ENCODE peak calls at places on chromosomes 12 and 14, in nine cellular contexts. One of them, this sample, is unnamed.

GRCh38 chr14:56487761-56488160 is 91.8 kb upstream of the TMEM260 start:
- DNase-seq in lower leg skin: no peak
- DNase-seq in anterior cingulate cortex: no peak
- DNase-seq in HEK293T: no peak
- DNase-seq in GM03348: no peak
- DNase-seq in activated naive CD4-positive, alpha-beta T cell: no peak
- DNase-seq in tibial nerve: no peak
- DNase-seq in MCF 10A: peak; percentile 33
- DNase-seq in stimulated activated CD4-positive, alpha-beta T cell treated with anti-CD3 and anti-CD28 coated beads, Interleukin-2, amount 100 ng/mL, for 48 hours: no peak
- DNase-seq in this sample: peak; percentile 71

GRCh38 chr12:68137278-68137930 is 22.1 kb downstream of the IFNG start:
- DNase-seq in stimulated activated CD4-positive, alpha-beta T cell treated with anti-CD3 and anti-CD28 coated beads, Interleukin-2, amount 100 ng/mL, for 48 hours: no peak
- DNase-seq in GM03348: no peak
- DNase-seq in HEK293T: no peak
- DNase-seq in activated naive CD4-positive, alpha-beta T cell: no peak
- DNase-seq in tibial nerve: no peak
- DNase-seq in MCF 10A: no peak
- DNase-seq in lower leg skin: no peak
- DNase-seq in anterior cingulate cortex: no peak
- DNase-seq in this sample: no peak

GRCh38 chr12:127239781-127240180 is 1027.2 kb upstream of the TMEM132C start:
- DNase-seq in HEK293T: no peak
- DNase-seq in activated naive CD4-positive, alpha-beta T cell: no peak
- DNase-seq in stimulated activated CD4-positive, alpha-beta T cell treated with anti-CD3 and anti-CD28 coated beads, Interleukin-2, amount 100 ng/mL, for 48 hours: no peak
- DNase-seq in GM03348: no peak
- DNase-seq in anterior cingulate cortex: no peak
- DNase-seq in MCF 10A: peak; percentile 29
- DNase-seq in lower leg skin: no peak
- DNase-seq in tibial nerve: no peak
- DNase-seq in this sample: no peak

GRCh38 chr14:67820428-67820881 is 876 bp downstream of the RAD51B start:
- DNase-seq in stimulated activated CD4-positive, alpha-beta T cell treated with anti-CD3 and anti-CD28 coated beads, Interleukin-2, amount 100 ng/mL, for 48 hours: no peak
- DNase-seq in anterior cingulate cortex: no peak
- DNase-seq in tibial nerve: no peak
- DNase-seq in activated naive CD4-positive, alpha-beta T cell: no peak
- DNase-seq in MCF 10A: peak; percentile 13
- DNase-seq in GM03348: no peak
- DNase-seq in lower leg skin: no peak
- DNase-seq in HEK293T: peak; percentile 37
- DNase-seq in this sample: peak; percentile 46

GRCh38 chr12:89883630-89884364 is 175.2 kb upstream of the ATP2B1 start:
- DNase-seq in lower leg skin: no peak
- DNase-seq in HEK293T: no peak
- DNase-seq in GM03348: peak; percentile 10
- DNase-seq in stimulated activated CD4-positive, alpha-beta T cell treated with anti-CD3 and anti-CD28 coated beads, Interleukin-2, amount 100 ng/mL, for 48 hours: no peak
- DNase-seq in anterior cingulate cortex: no peak
- DNase-seq in activated naive CD4-positive, alpha-beta T cell: no peak
- DNase-seq in MCF 10A: peak; percentile 7
- DNase-seq in tibial nerve: no peak
- DNase-seq in this sample: peak; percentile 28

GRCh38 chr12:39125580-39125979 is 220.2 kb upstream of the CPNE8 start:
- DNase-seq in MCF 10A: peak; percentile 11
- DNase-seq in GM03348: no peak
- DNase-seq in stimulated activated CD4-positive, alpha-beta T cell treated with anti-CD3 and anti-CD28 coated beads, Interleukin-2, amount 100 ng/mL, for 48 hours: no peak
- DNase-seq in activated naive CD4-positive, alpha-beta T cell: no peak
- DNase-seq in tibial nerve: no peak
- DNase-seq in HEK293T: no peak
- DNase-seq in lower leg skin: no peak
- DNase-seq in anterior cingulate cortex: no peak
- DNase-seq in this sample: no peak

GRCh38 chr12:44875417-44875953 is 630 bp downstream of the NELL2 start:
- DNase-seq in MCF 10A: no peak
- DNase-seq in HEK293T: peak; percentile 32
- DNase-seq in anterior cingulate cortex: no peak
- DNase-seq in GM03348: peak; percentile 14
- DNase-seq in lower leg skin: no peak
- DNase-seq in tibial nerve: no peak
- DNase-seq in stimulated activated CD4-positive, alpha-beta T cell treated with anti-CD3 and anti-CD28 coated beads, Interleukin-2, amount 100 ng/mL, for 48 hours: no peak
- DNase-seq in activated naive CD4-positive, alpha-beta T cell: no peak
- DNase-seq in this sample: peak; percentile 15

GRCh38 chr12:81992461-81992860 is 233.3 kb upstream of the PPFIA2 start:
- DNase-seq in tibial nerve: peak; percentile 26
- DNase-seq in lower leg skin: no peak
- DNase-seq in stimulated activated CD4-positive, alpha-beta T cell treated with anti-CD3 and anti-CD28 coated beads, Interleukin-2, amount 100 ng/mL, for 48 hours: peak; percentile 1
- DNase-seq in activated naive CD4-positive, alpha-beta T cell: no peak
- DNase-seq in GM03348: no peak
- DNase-seq in HEK293T: peak; percentile 38
- DNase-seq in anterior cingulate cortex: peak; percentile 8
- DNase-seq in MCF 10A: peak; percentile 17
- DNase-seq in this sample: no peak

GRCh38 chr12:90741611-90742010 is 213.4 kb downstream of the CCER1 start:
- DNase-seq in HEK293T: no peak
- DNase-seq in GM03348: peak; percentile 2
- DNase-seq in lower leg skin: no peak
- DNase-seq in stimulated activated CD4-positive, alpha-beta T cell treated with anti-CD3 and anti-CD28 coated beads, Interleukin-2, amount 100 ng/mL, for 48 hours: no peak
- DNase-seq in tibial nerve: no peak
- DNase-seq in anterior cingulate cortex: no peak
- DNase-seq in MCF 10A: no peak
- DNase-seq in activated naive CD4-positive, alpha-beta T cell: no peak
- DNase-seq in this sample: peak; percentile 56

GRCh38 chr12:45553204-45553603 is 176.3 kb upstream of the ARID2 start:
- DNase-seq in GM03348: no peak
- DNase-seq in MCF 10A: peak; percentile 22
- DNase-seq in activated naive CD4-positive, alpha-beta T cell: no peak
- DNase-seq in lower leg skin: no peak
- DNase-seq in anterior cingulate cortex: no peak
- DNase-seq in stimulated activated CD4-positive, alpha-beta T cell treated with anti-CD3 and anti-CD28 coated beads, Interleukin-2, amount 100 ng/mL, for 48 hours: no peak
- DNase-seq in HEK293T: no peak
- DNase-seq in tibial nerve: no peak
- DNase-seq in this sample: peak; percentile 39

GRCh38 chr12:69951108-69951507 is 126.1 kb downstream of the MYRFL start:
- DNase-seq in GM03348: no peak
- DNase-seq in activated naive CD4-positive, alpha-beta T cell: no peak
- DNase-seq in lower leg skin: no peak
- DNase-seq in HEK293T: no peak
- DNase-seq in MCF 10A: no peak
- DNase-seq in stimulated activated CD4-positive, alpha-beta T cell treated with anti-CD3 and anti-CD28 coated beads, Interleukin-2, amount 100 ng/mL, for 48 hours: no peak
- DNase-seq in anterior cingulate cortex: no peak
- DNase-seq in tibial nerve: no peak
- DNase-seq in this sample: no peak

GRCh38 chr12:54369597-54370217 is 5.4 kb upstream of the GPR84 start:
- DNase-seq in GM03348: no peak
- DNase-seq in activated naive CD4-positive, alpha-beta T cell: no peak
- DNase-seq in anterior cingulate cortex: no peak
- DNase-seq in lower leg skin: no peak
- DNase-seq in HEK293T: no peak
- DNase-seq in stimulated activated CD4-positive, alpha-beta T cell treated with anti-CD3 and anti-CD28 coated beads, Interleukin-2, amount 100 ng/mL, for 48 hours: no peak
- DNase-seq in tibial nerve: no peak
- DNase-seq in MCF 10A: no peak
- DNase-seq in this sample: no peak

GRCh38 chr14:99244299-99244959 is 27.6 kb downstream of the BCL11B start:
- DNase-seq in tibial nerve: no peak
- DNase-seq in anterior cingulate cortex: no peak
- DNase-seq in HEK293T: no peak
- DNase-seq in stimulated activated CD4-positive, alpha-beta T cell treated with anti-CD3 and anti-CD28 coated beads, Interleukin-2, amount 100 ng/mL, for 48 hours: no peak
- DNase-seq in GM03348: no peak
- DNase-seq in activated naive CD4-positive, alpha-beta T cell: no peak
- DNase-seq in MCF 10A: no peak
- DNase-seq in lower leg skin: no peak
- DNase-seq in this sample: no peak

GRCh38 chr12:68667286-68667685 is 19.5 kb upstream of the NUP107 start:
- DNase-seq in activated naive CD4-positive, alpha-beta T cell: no peak
- DNase-seq in stimulated activated CD4-positive, alpha-beta T cell treated with anti-CD3 and anti-CD28 coated beads, Interleukin-2, amount 100 ng/mL, for 48 hours: no peak
- DNase-seq in anterior cingulate cortex: no peak
- DNase-seq in MCF 10A: no peak
- DNase-seq in GM03348: no peak
- DNase-seq in tibial nerve: no peak
- DNase-seq in lower leg skin: no peak
- DNase-seq in HEK293T: no peak
- DNase-seq in this sample: no peak

GRCh38 chr12:65593206-65593833 is 231.0 kb upstream of the HMGA2 start:
- DNase-seq in stimulated activated CD4-positive, alpha-beta T cell treated with anti-CD3 and anti-CD28 coated beads, Interleukin-2, amount 100 ng/mL, for 48 hours: no peak
- DNase-seq in anterior cingulate cortex: no peak
- DNase-seq in lower leg skin: no peak
- DNase-seq in MCF 10A: no peak
- DNase-seq in GM03348: no peak
- DNase-seq in tibial nerve: no peak
- DNase-seq in activated naive CD4-positive, alpha-beta T cell: no peak
- DNase-seq in HEK293T: no peak
- DNase-seq in this sample: peak; percentile 52

GRCh38 chr14:21455592-21455911 is 371 bp downstream of the CHD8 start:
- DNase-seq in tibial nerve: no peak
- DNase-seq in lower leg skin: no peak
- DNase-seq in stimulated activated CD4-positive, alpha-beta T cell treated with anti-CD3 and anti-CD28 coated beads, Interleukin-2, amount 100 ng/mL, for 48 hours: no peak
- DNase-seq in HEK293T: no peak
- DNase-seq in MCF 10A: no peak
- DNase-seq in anterior cingulate cortex: no peak
- DNase-seq in activated naive CD4-positive, alpha-beta T cell: no peak
- DNase-seq in GM03348: peak; percentile 46
- DNase-seq in this sample: peak; percentile 56

GRCh38 chr12:126784328-126784921 is 1482.5 kb upstream of the TMEM132C start:
- DNase-seq in HEK293T: peak; percentile 22
- DNase-seq in MCF 10A: peak; percentile 64
- DNase-seq in GM03348: peak; percentile 66
- DNase-seq in stimulated activated CD4-positive, alpha-beta T cell treated with anti-CD3 and anti-CD28 coated beads, Interleukin-2, amount 100 ng/mL, for 48 hours: peak; percentile 29
- DNase-seq in lower leg skin: no peak
- DNase-seq in tibial nerve: no peak
- DNase-seq in anterior cingulate cortex: no peak
- DNase-seq in activated naive CD4-positive, alpha-beta T cell: no peak
- DNase-seq in this sample: no peak

GRCh38 chr12:101051901-101052550 is 158.0 kb downstream of the SLC5A8 start:
- DNase-seq in stimulated activated CD4-positive, alpha-beta T cell treated with anti-CD3 and anti-CD28 coated beads, Interleukin-2, amount 100 ng/mL, for 48 hours: no peak
- DNase-seq in anterior cingulate cortex: no peak
- DNase-seq in activated naive CD4-positive, alpha-beta T cell: no peak
- DNase-seq in MCF 10A: peak; percentile 84
- DNase-seq in HEK293T: peak; percentile 27
- DNase-seq in GM03348: peak; percentile 77
- DNase-seq in tibial nerve: no peak
- DNase-seq in lower leg skin: no peak
- DNase-seq in this sample: peak; percentile 73

GRCh38 chr14:52325632-52326031 is 11.5 kb downstream of the PTGER2 start:
- DNase-seq in GM03348: no peak
- DNase-seq in HEK293T: no peak
- DNase-seq in lower leg skin: no peak
- DNase-seq in MCF 10A: peak; percentile 61
- DNase-seq in anterior cingulate cortex: no peak
- DNase-seq in tibial nerve: no peak
- DNase-seq in stimulated activated CD4-positive, alpha-beta T cell treated with anti-CD3 and anti-CD28 coated beads, Interleukin-2, amount 100 ng/mL, for 48 hours: no peak
- DNase-seq in activated naive CD4-positive, alpha-beta T cell: no peak
- DNase-seq in this sample: no peak

GRCh38 chr14:24238527-24239037 is 3.8 kb downstream of the TINF2 start:
- DNase-seq in HEK293T: no peak
- DNase-seq in tibial nerve: no peak
- DNase-seq in anterior cingulate cortex: no peak
- DNase-seq in stimulated activated CD4-positive, alpha-beta T cell treated with anti-CD3 and anti-CD28 coated beads, Interleukin-2, amount 100 ng/mL, for 48 hours: no peak
- DNase-seq in MCF 10A: no peak
- DNase-seq in lower leg skin: no peak
- DNase-seq in activated naive CD4-positive, alpha-beta T cell: no peak
- DNase-seq in GM03348: no peak
- DNase-seq in this sample: no peak

GRCh38 chr12:45235087-45236025 is 19.5 kb downstream of the ANO6 start:
- DNase-seq in activated naive CD4-positive, alpha-beta T cell: no peak
- DNase-seq in MCF 10A: peak; percentile 86
- DNase-seq in stimulated activated CD4-positive, alpha-beta T cell treated with anti-CD3 and anti-CD28 coated beads, Interleukin-2, amount 100 ng/mL, for 48 hours: no peak
- DNase-seq in tibial nerve: no peak
- DNase-seq in lower leg skin: peak; percentile 33
- DNase-seq in HEK293T: no peak
- DNase-seq in anterior cingulate cortex: no peak
- DNase-seq in GM03348: peak; percentile 51
- DNase-seq in this sample: peak; percentile 58

GRCh38 chr14:89378119-89378518 is 38.9 kb downstream of the FOXN3 start:
- DNase-seq in lower leg skin: no peak
- DNase-seq in tibial nerve: no peak
- DNase-seq in activated naive CD4-positive, alpha-beta T cell: no peak
- DNase-seq in stimulated activated CD4-positive, alpha-beta T cell treated with anti-CD3 and anti-CD28 coated beads, Interleukin-2, amount 100 ng/mL, for 48 hours: no peak
- DNase-seq in GM03348: peak; percentile 59
- DNase-seq in HEK293T: no peak
- DNase-seq in MCF 10A: no peak
- DNase-seq in anterior cingulate cortex: no peak
- DNase-seq in this sample: peak; percentile 18